ENCODE peak calls at places on chromosomes 12 and 14, in five cellular contexts. One of them, this sample, is unnamed.

GRCh38 chr12:57621497-57622292 is 10.5 kb downstream of the ARHGEF25 start:
- DNase-seq in GM23338: peak
- DNase-seq in GM12878: no peak
- DNase-seq in H1: no peak
- DNase-seq in HepG2: no peak
- DNase-seq in this sample: peak

GRCh38 chr14:77186911-77187648 is 5.5 kb downstream of the TMEM63C start:
- DNase-seq in H1: no peak
- DNase-seq in HepG2: no peak
- DNase-seq in GM23338: peak
- DNase-seq in GM12878: no peak
- DNase-seq in this sample: peak

GRCh38 chr14:66066991-66067788 is 419.0 kb upstream of the CCDC196 start:
- DNase-seq in HepG2: no peak
- DNase-seq in GM12878: no peak
- DNase-seq in GM23338: no peak
- DNase-seq in H1: no peak
- DNase-seq in this sample: no peak

GRCh38 chr12:99212275-99212674 is 435.3 kb upstream of the GARIN6 start:
- DNase-seq in GM23338: no peak
- DNase-seq in GM12878: no peak
- DNase-seq in H1: no peak
- DNase-seq in HepG2: peak
- DNase-seq in this sample: no peak

GRCh38 chr14:104393898-104394605 is 185.5 kb upstream of the C14orf180 start:
- DNase-seq in HepG2: no peak
- DNase-seq in GM23338: no peak
- DNase-seq in H1: no peak
- DNase-seq in GM12878: no peak
- DNase-seq in this sample: no peak

GRCh38 chr12:115437061-115437567 is 753.1 kb upstream of the TBX3 start:
- DNase-seq in H1: no peak
- DNase-seq in HepG2: peak
- DNase-seq in GM12878: no peak
- DNase-seq in GM23338: peak
- DNase-seq in this sample: no peak

GRCh38 chr12:59972941-59973340 is 377.1 kb downstream of the SLC16A7 start:
- DNase-seq in GM23338: no peak
- DNase-seq in H1: no peak
- DNase-seq in HepG2: peak
- DNase-seq in GM12878: no peak
- DNase-seq in this sample: no peak

GRCh38 chr12:64894827-64895475 is 70.5 kb downstream of the TBC1D30 start:
- DNase-seq in H1: no peak
- DNase-seq in GM12878: no peak
- DNase-seq in GM23338: no peak
- DNase-seq in HepG2: no peak
- DNase-seq in this sample: no peak

GRCh38 chr14:104142136-104143041 is 4.0 kb downstream of the KIF26A start:
- DNase-seq in H1: no peak
- DNase-seq in HepG2: no peak
- DNase-seq in GM12878: no peak
- DNase-seq in GM23338: no peak
- DNase-seq in this sample: peak

GRCh38 chr14:56817396-56817921 is 7.2 kb upstream of the OTX2 start:
- DNase-seq in HepG2: no peak
- DNase-seq in H1: no peak
- DNase-seq in GM12878: no peak
- DNase-seq in GM23338: peak
- DNase-seq in this sample: peak

GRCh38 chr12:131437706-131438210 is 273.1 kb upstream of the SFSWAP start:
- DNase-seq in GM12878: no peak
- DNase-seq in GM23338: no peak
- DNase-seq in HepG2: no peak
- DNase-seq in H1: no peak
- DNase-seq in this sample: no peak

GRCh38 chr14:64998455-64998931 is 11.8 kb downstream of the FNTB start:
- DNase-seq in GM12878: no peak
- DNase-seq in H1: no peak
- DNase-seq in HepG2: no peak
- DNase-seq in GM23338: no peak
- DNase-seq in this sample: no peak

DNA sequence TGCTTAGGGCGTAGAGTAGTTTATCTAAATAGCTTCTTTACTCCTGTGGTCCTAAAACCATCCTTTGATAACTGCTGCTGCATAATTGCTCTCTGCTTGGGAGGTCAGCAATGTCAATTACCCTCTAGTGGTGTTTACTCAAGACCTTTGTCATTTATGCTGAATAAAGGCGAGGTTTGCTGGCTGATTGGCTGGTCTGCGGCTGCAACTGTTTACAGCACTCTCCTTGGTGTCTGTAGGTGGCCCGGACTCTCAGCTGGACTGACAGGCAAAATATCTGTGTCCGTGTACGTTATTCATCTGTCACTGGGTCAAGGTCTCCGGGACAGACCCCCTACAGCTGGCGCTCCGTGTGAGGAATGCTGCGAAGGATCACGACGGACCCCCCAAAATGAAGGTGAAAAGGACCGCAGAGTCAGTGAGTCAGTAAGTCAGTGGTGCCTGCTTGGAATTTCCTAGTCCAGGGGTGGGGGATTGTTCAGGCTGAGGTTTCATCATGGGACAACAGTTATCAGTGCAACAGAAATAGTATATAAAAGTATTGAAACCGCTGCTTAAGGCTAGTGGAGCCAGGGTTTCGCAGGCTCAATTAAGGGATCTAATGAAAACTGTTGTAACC is 253.3 kb upstream of the DIO2 start:
- DNase-seq in H1: peak
- DNase-seq in GM23338: peak
- DNase-seq in HepG2: no peak
- DNase-seq in GM12878: no peak
- DNase-seq in this sample: peak
- TF ChIP-seq CREB1 in H1: no peak
- TF ChIP-seq CREB1 in GM23338: no peak
- TF ChIP-seq CREB1 in HepG2: no peak
- TF ChIP-seq CREB1 in GM12878: no peak
- TF ChIP-seq CREB1 in this sample: no peak

DNA sequence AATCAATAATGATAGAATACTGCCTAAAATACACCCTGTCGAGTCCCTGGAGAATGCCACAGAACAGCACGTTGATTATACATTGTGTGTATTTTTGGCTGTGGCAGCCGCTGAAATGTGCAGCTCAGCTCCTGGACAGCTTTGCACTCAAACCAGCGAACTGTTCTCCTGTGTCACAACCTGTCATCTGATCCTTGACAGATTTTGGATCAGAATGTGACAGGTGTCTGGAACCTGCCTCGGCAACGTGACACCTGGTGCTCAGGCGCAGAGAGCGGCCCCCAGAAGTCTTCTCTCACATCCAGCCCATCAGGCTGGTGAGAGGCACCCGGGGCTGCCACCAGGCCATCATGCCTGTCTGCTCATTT is 19.3 kb downstream of the MVK start:
- DNase-seq in HepG2: no peak
- DNase-seq in H1: no peak
- DNase-seq in GM23338: no peak
- DNase-seq in GM12878: no peak
- DNase-seq in this sample: no peak
- TF ChIP-seq CREB1 in HepG2: no peak
- TF ChIP-seq CREB1 in H1: no peak
- TF ChIP-seq CREB1 in GM23338: no peak
- TF ChIP-seq CREB1 in GM12878: no peak
- TF ChIP-seq CREB1 in this sample: no peak

DNA sequence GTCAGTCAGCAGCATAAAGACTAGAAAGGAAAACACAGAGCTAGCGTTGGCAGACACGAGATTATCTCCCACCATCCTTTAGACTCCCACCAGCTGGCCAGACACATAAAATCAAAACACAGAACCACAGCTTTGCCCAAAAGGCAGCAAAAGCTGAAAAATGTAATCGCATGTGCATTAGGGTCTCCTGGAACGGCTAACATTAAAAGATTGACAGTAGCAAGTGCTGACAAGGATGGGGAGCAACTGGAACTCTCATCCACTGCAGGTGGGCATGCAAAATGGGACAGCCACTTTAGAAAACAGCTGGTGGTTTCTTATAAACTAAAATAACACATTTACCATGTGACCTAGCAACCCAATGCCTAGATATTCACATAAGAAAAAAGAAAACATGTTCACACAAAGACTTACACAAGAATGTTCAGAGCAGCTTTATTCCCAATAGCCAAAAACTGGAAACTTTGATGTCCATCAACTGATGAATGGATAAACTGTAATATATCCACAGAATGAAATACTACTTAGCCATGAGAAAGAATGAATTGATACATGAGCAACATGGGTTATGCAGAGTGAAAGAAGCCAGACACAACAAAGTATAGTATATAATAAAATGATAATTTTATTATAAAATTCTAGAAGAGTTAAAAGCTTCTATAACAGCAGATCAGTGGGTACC is 37.7 kb downstream of the NCOR2 start:
- DNase-seq in H1: no peak
- DNase-seq in GM23338: no peak
- DNase-seq in HepG2: no peak
- DNase-seq in GM12878: no peak
- DNase-seq in this sample: no peak
- TF ChIP-seq CREB1 in H1: no peak
- TF ChIP-seq CREB1 in GM23338: no peak
- TF ChIP-seq CREB1 in HepG2: no peak
- TF ChIP-seq CREB1 in GM12878: no peak
- TF ChIP-seq CREB1 in this sample: no peak

DNA sequence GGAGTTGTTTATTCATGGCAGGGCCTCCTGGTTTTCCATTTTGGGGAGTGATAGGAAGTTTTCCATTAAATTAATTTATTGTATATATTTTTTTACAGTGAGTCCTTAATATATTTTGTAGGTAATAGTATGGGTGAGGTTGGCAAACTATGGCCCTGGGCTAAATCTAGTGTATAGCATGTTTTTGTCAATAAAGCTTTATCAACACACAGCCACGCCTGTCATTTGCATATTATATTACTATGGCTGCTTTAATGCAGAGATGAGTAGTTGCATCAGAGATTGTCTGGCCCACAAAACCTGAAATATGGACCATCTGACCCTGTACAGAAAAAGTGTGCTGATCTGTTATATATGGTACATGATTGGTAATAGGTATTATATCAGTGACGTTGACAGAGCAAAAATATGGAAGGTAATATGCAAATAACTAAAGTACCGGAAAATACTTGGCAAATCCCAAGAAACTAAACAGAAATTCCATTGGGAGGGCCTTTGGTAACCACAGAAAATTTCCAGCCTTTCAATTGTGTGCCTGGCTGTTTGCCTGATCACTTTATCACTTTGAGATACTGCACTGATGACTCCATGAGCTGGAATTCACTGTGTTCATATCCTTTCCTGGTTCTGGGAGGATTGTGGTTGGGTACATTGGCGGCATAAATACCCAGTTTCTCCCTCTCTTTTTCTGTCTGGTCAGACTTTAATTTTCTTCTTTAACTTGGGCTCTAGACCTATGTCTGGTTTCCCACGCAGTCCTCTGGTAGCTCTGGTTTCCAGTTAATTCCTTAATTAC is 61.7 kb upstream of the RFLNA start:
- DNase-seq in GM23338: no peak
- DNase-seq in GM12878: no peak
- DNase-seq in H1: no peak
- DNase-seq in HepG2: no peak
- DNase-seq in this sample: no peak
- TF ChIP-seq CREB1 in GM23338: no peak
- TF ChIP-seq CREB1 in GM12878: no peak
- TF ChIP-seq CREB1 in H1: no peak
- TF ChIP-seq CREB1 in HepG2: no peak
- TF ChIP-seq CREB1 in this sample: no peak